ENCODE peak calls at places on chromosome 1, in eight cellular contexts. One of them, this sample, is unnamed.
A peak's percentile ranks its signal among the peaks of the same experiment; 100 is the strongest.

GRCh38 chr1:235607284-235607683 is 42.3 kb downstream of the GNG4 start:
- DNase-seq in EL: no peak
- DNase-seq in NCI-H1105: no peak
- DNase-seq in activated T-cell treated with anti-CD3 and anti-CD28 coated beads, Interleukin-2, amount 50 U/mL, for 4 hours: no peak
- DNase-seq in amniotic stem cell: no peak
- DNase-seq in uterus: no peak
- DNase-seq in heart right ventricle: no peak
- DNase-seq in cerebellar nuclear complex: no peak
- DNase-seq in this sample: no peak

GRCh38 chr1:19342077-19342775 is 30.1 kb downstream of the SLC66A1 start:
- DNase-seq in EL: no peak
- DNase-seq in heart right ventricle: peak; percentile 36
- DNase-seq in uterus: no peak
- DNase-seq in activated T-cell treated with anti-CD3 and anti-CD28 coated beads, Interleukin-2, amount 50 U/mL, for 4 hours: no peak
- DNase-seq in NCI-H1105: no peak
- DNase-seq in cerebellar nuclear complex: no peak
- DNase-seq in amniotic stem cell: no peak
- DNase-seq in this sample: no peak

GRCh38 chr1:221670081-221670480 is 71.8 kb downstream of the DUSP10 start:
- DNase-seq in EL: peak; percentile 25
- DNase-seq in heart right ventricle: no peak
- DNase-seq in amniotic stem cell: no peak
- DNase-seq in activated T-cell treated with anti-CD3 and anti-CD28 coated beads, Interleukin-2, amount 50 U/mL, for 4 hours: no peak
- DNase-seq in cerebellar nuclear complex: no peak
- DNase-seq in uterus: no peak
- DNase-seq in NCI-H1105: no peak
- DNase-seq in this sample: no peak

GRCh38 chr1:243312962-243313634 is 57.3 kb downstream of the SDCCAG8 start:
- DNase-seq in uterus: no peak
- DNase-seq in activated T-cell treated with anti-CD3 and anti-CD28 coated beads, Interleukin-2, amount 50 U/mL, for 4 hours: no peak
- DNase-seq in NCI-H1105: no peak
- DNase-seq in EL: no peak
- DNase-seq in cerebellar nuclear complex: no peak
- DNase-seq in heart right ventricle: no peak
- DNase-seq in amniotic stem cell: no peak
- DNase-seq in this sample: no peak

GRCh38 chr1:50108497-50109073 is at the start of gene ELAVL4:
- DNase-seq in activated T-cell treated with anti-CD3 and anti-CD28 coated beads, Interleukin-2, amount 50 U/mL, for 4 hours: no peak
- DNase-seq in EL: no peak
- DNase-seq in heart right ventricle: no peak
- DNase-seq in cerebellar nuclear complex: peak; percentile 33
- DNase-seq in amniotic stem cell: no peak
- DNase-seq in uterus: no peak
- DNase-seq in NCI-H1105: no peak
- DNase-seq in this sample: no peak

GRCh38 chr1:206555473-206555935 is 48.2 kb downstream of the RASSF5 start:
- DNase-seq in EL: no peak
- DNase-seq in NCI-H1105: no peak
- DNase-seq in heart right ventricle: peak; percentile 32
- DNase-seq in activated T-cell treated with anti-CD3 and anti-CD28 coated beads, Interleukin-2, amount 50 U/mL, for 4 hours: no peak
- DNase-seq in amniotic stem cell: no peak
- DNase-seq in cerebellar nuclear complex: no peak
- DNase-seq in uterus: peak; percentile 62
- DNase-seq in this sample: peak; percentile 67

GRCh38 chr1:117015701-117016100 is 14.1 kb downstream of the CD101 start:
- DNase-seq in NCI-H1105: no peak
- DNase-seq in amniotic stem cell: no peak
- DNase-seq in uterus: no peak
- DNase-seq in EL: no peak
- DNase-seq in cerebellar nuclear complex: no peak
- DNase-seq in heart right ventricle: no peak
- DNase-seq in activated T-cell treated with anti-CD3 and anti-CD28 coated beads, Interleukin-2, amount 50 U/mL, for 4 hours: no peak
- DNase-seq in this sample: no peak

GRCh38 chr1:40309374-40310128 is 7.5 kb downstream of the COL9A2 start:
- DNase-seq in heart right ventricle: no peak
- DNase-seq in activated T-cell treated with anti-CD3 and anti-CD28 coated beads, Interleukin-2, amount 50 U/mL, for 4 hours: no peak
- DNase-seq in amniotic stem cell: no peak
- DNase-seq in NCI-H1105: no peak
- DNase-seq in EL: no peak
- DNase-seq in cerebellar nuclear complex: no peak
- DNase-seq in uterus: no peak
- DNase-seq in this sample: no peak

GRCh38 chr1:214174508-214175199 is 106.3 kb upstream of the SMYD2 start:
- DNase-seq in uterus: no peak
- DNase-seq in heart right ventricle: no peak
- DNase-seq in amniotic stem cell: no peak
- DNase-seq in cerebellar nuclear complex: no peak
- DNase-seq in EL: no peak
- DNase-seq in activated T-cell treated with anti-CD3 and anti-CD28 coated beads, Interleukin-2, amount 50 U/mL, for 4 hours: no peak
- DNase-seq in NCI-H1105: no peak
- DNase-seq in this sample: no peak

GRCh38 chr1:156149374-156150106 is 3.8 kb upstream of the SEMA4A start:
- DNase-seq in activated T-cell treated with anti-CD3 and anti-CD28 coated beads, Interleukin-2, amount 50 U/mL, for 4 hours: no peak
- DNase-seq in EL: no peak
- DNase-seq in uterus: no peak
- DNase-seq in amniotic stem cell: no peak
- DNase-seq in cerebellar nuclear complex: no peak
- DNase-seq in NCI-H1105: no peak
- DNase-seq in heart right ventricle: no peak
- DNase-seq in this sample: no peak

GRCh38 chr1:200369131-200369530 is 40.7 kb downstream of the ZNF281 start:
- DNase-seq in cerebellar nuclear complex: no peak
- DNase-seq in EL: no peak
- DNase-seq in amniotic stem cell: no peak
- DNase-seq in uterus: no peak
- DNase-seq in activated T-cell treated with anti-CD3 and anti-CD28 coated beads, Interleukin-2, amount 50 U/mL, for 4 hours: no peak
- DNase-seq in NCI-H1105: no peak
- DNase-seq in heart right ventricle: no peak
- DNase-seq in this sample: no peak

GRCh38 chr1:27646676-27647075 is 11.7 kb upstream of the FGR start:
- DNase-seq in heart right ventricle: no peak
- DNase-seq in uterus: no peak
- DNase-seq in EL: no peak
- DNase-seq in amniotic stem cell: no peak
- DNase-seq in cerebellar nuclear complex: no peak
- DNase-seq in activated T-cell treated with anti-CD3 and anti-CD28 coated beads, Interleukin-2, amount 50 U/mL, for 4 hours: no peak
- DNase-seq in NCI-H1105: no peak
- DNase-seq in this sample: no peak

GRCh38 chr1:243979396-243979795 is 71.7 kb upstream of the ZBTB18 start:
- DNase-seq in amniotic stem cell: no peak
- DNase-seq in heart right ventricle: no peak
- DNase-seq in EL: no peak
- DNase-seq in uterus: no peak
- DNase-seq in NCI-H1105: no peak
- DNase-seq in activated T-cell treated with anti-CD3 and anti-CD28 coated beads, Interleukin-2, amount 50 U/mL, for 4 hours: no peak
- DNase-seq in cerebellar nuclear complex: no peak
- DNase-seq in this sample: no peak

GRCh38 chr1:239386453-239387303 is at the start of gene CHRM3:
- DNase-seq in EL: peak; percentile 77
- DNase-seq in amniotic stem cell: no peak
- DNase-seq in activated T-cell treated with anti-CD3 and anti-CD28 coated beads, Interleukin-2, amount 50 U/mL, for 4 hours: no peak
- DNase-seq in heart right ventricle: peak; percentile 11
- DNase-seq in NCI-H1105: peak; percentile 64
- DNase-seq in cerebellar nuclear complex: no peak
- DNase-seq in uterus: peak; percentile 56
- DNase-seq in this sample: peak; percentile 29

GRCh38 chr1:154557939-154558609 is 388 bp downstream of the UBE2Q1 start:
- DNase-seq in EL: peak; percentile 34
- DNase-seq in cerebellar nuclear complex: no peak
- DNase-seq in uterus: peak; percentile 47
- DNase-seq in NCI-H1105: no peak
- DNase-seq in activated T-cell treated with anti-CD3 and anti-CD28 coated beads, Interleukin-2, amount 50 U/mL, for 4 hours: peak; percentile 21
- DNase-seq in heart right ventricle: peak; percentile 50
- DNase-seq in amniotic stem cell: no peak
- DNase-seq in this sample: peak; percentile 61

GRCh38 chr1:207004931-207005830 is 27.4 kb downstream of the C1orf116 start:
- DNase-seq in cerebellar nuclear complex: no peak
- DNase-seq in activated T-cell treated with anti-CD3 and anti-CD28 coated beads, Interleukin-2, amount 50 U/mL, for 4 hours: peak; percentile 22
- DNase-seq in EL: peak; percentile 86
- DNase-seq in amniotic stem cell: peak; percentile 56
- DNase-seq in heart right ventricle: peak; percentile 45
- DNase-seq in NCI-H1105: peak; percentile 39
- DNase-seq in uterus: no peak
- DNase-seq in this sample: peak; percentile 73

GRCh38 chr1:41650176-41650519 is 165.7 kb upstream of the EDN2 start:
- DNase-seq in uterus: no peak
- DNase-seq in activated T-cell treated with anti-CD3 and anti-CD28 coated beads, Interleukin-2, amount 50 U/mL, for 4 hours: peak; percentile 36
- DNase-seq in heart right ventricle: peak; percentile 33
- DNase-seq in NCI-H1105: no peak
- DNase-seq in amniotic stem cell: no peak
- DNase-seq in EL: peak; percentile 39
- DNase-seq in cerebellar nuclear complex: no peak
- DNase-seq in this sample: no peak

GRCh38 chr1:145999321-146000024 is 3.1 kb upstream of the TXNIP start:
- DNase-seq in NCI-H1105: peak; percentile 69
- DNase-seq in cerebellar nuclear complex: no peak
- DNase-seq in uterus: peak; percentile 77
- DNase-seq in amniotic stem cell: no peak
- DNase-seq in heart right ventricle: no peak
- DNase-seq in activated T-cell treated with anti-CD3 and anti-CD28 coated beads, Interleukin-2, amount 50 U/mL, for 4 hours: no peak
- DNase-seq in EL: no peak
- DNase-seq in this sample: no peak

GRCh38 chr1:113530021-113530420 is 139.7 kb downstream of the MAGI3 start:
- DNase-seq in EL: no peak
- DNase-seq in cerebellar nuclear complex: no peak
- DNase-seq in heart right ventricle: no peak
- DNase-seq in activated T-cell treated with anti-CD3 and anti-CD28 coated beads, Interleukin-2, amount 50 U/mL, for 4 hours: no peak
- DNase-seq in amniotic stem cell: no peak
- DNase-seq in NCI-H1105: no peak
- DNase-seq in uterus: no peak
- DNase-seq in this sample: no peak

GRCh38 chr1:100510441-100510840 is 27.5 kb upstream of the GPR88 start:
- DNase-seq in amniotic stem cell: no peak
- DNase-seq in NCI-H1105: no peak
- DNase-seq in heart right ventricle: no peak
- DNase-seq in uterus: no peak
- DNase-seq in EL: no peak
- DNase-seq in cerebellar nuclear complex: no peak
- DNase-seq in activated T-cell treated with anti-CD3 and anti-CD28 coated beads, Interleukin-2, amount 50 U/mL, for 4 hours: no peak
- DNase-seq in this sample: no peak

GRCh38 chr1:2025491-2025981 is 6.4 kb downstream of the GABRD start:
- DNase-seq in EL: no peak
- DNase-seq in heart right ventricle: peak; percentile 55
- DNase-seq in amniotic stem cell: no peak
- DNase-seq in cerebellar nuclear complex: no peak
- DNase-seq in NCI-H1105: no peak
- DNase-seq in uterus: no peak
- DNase-seq in activated T-cell treated with anti-CD3 and anti-CD28 coated beads, Interleukin-2, amount 50 U/mL, for 4 hours: no peak
- DNase-seq in this sample: peak; percentile 68

GRCh38 chr1:226806988-226807387 is 63.4 kb upstream of the PSEN2 start:
- DNase-seq in cerebellar nuclear complex: no peak
- DNase-seq in activated T-cell treated with anti-CD3 and anti-CD28 coated beads, Interleukin-2, amount 50 U/mL, for 4 hours: no peak
- DNase-seq in uterus: no peak
- DNase-seq in amniotic stem cell: no peak
- DNase-seq in NCI-H1105: no peak
- DNase-seq in heart right ventricle: no peak
- DNase-seq in EL: no peak
- DNase-seq in this sample: no peak

GRCh38 chr1:35377553-35377952 is 109.0 kb downstream of the ZMYM4 start:
- DNase-seq in amniotic stem cell: no peak
- DNase-seq in EL: peak; percentile 39
- DNase-seq in uterus: no peak
- DNase-seq in heart right ventricle: no peak
- DNase-seq in cerebellar nuclear complex: no peak
- DNase-seq in NCI-H1105: no peak
- DNase-seq in activated T-cell treated with anti-CD3 and anti-CD28 coated beads, Interleukin-2, amount 50 U/mL, for 4 hours: no peak
- DNase-seq in this sample: no peak

GRCh38 chr1:98277111-98277510 is 356.3 kb upstream of the DPYD start:
- DNase-seq in cerebellar nuclear complex: no peak
- DNase-seq in uterus: no peak
- DNase-seq in NCI-H1105: no peak
- DNase-seq in amniotic stem cell: no peak
- DNase-seq in activated T-cell treated with anti-CD3 and anti-CD28 coated beads, Interleukin-2, amount 50 U/mL, for 4 hours: no peak
- DNase-seq in heart right ventricle: no peak
- DNase-seq in EL: peak; percentile 62
- DNase-seq in this sample: no peak

GRCh38 chr1:204478166-204478899 is 16.3 kb downstream of the PIK3C2B start:
- DNase-seq in EL: no peak
- DNase-seq in heart right ventricle: no peak
- DNase-seq in activated T-cell treated with anti-CD3 and anti-CD28 coated beads, Interleukin-2, amount 50 U/mL, for 4 hours: no peak
- DNase-seq in amniotic stem cell: no peak
- DNase-seq in cerebellar nuclear complex: no peak
- DNase-seq in NCI-H1105: no peak
- DNase-seq in uterus: no peak
- DNase-seq in this sample: no peak

GRCh38 chr1:211531194-211532085 is 39.5 kb upstream of the RD3 start:
- DNase-seq in uterus: no peak
- DNase-seq in NCI-H1105: no peak
- DNase-seq in EL: no peak
- DNase-seq in heart right ventricle: no peak
- DNase-seq in activated T-cell treated with anti-CD3 and anti-CD28 coated beads, Interleukin-2, amount 50 U/mL, for 4 hours: no peak
- DNase-seq in cerebellar nuclear complex: no peak
- DNase-seq in amniotic stem cell: no peak
- DNase-seq in this sample: no peak

GRCh38 chr1:209527993-209528392 is 55.5 kb upstream of the CAMK1G start:
- DNase-seq in activated T-cell treated with anti-CD3 and anti-CD28 coated beads, Interleukin-2, amount 50 U/mL, for 4 hours: no peak
- DNase-seq in heart right ventricle: no peak
- DNase-seq in cerebellar nuclear complex: no peak
- DNase-seq in NCI-H1105: no peak
- DNase-seq in uterus: no peak
- DNase-seq in EL: peak; percentile 20
- DNase-seq in amniotic stem cell: no peak
- DNase-seq in this sample: no peak

GRCh38 chr1:182317489-182318180 is 74.0 kb downstream of the GLUL start:
- DNase-seq in uterus: no peak
- DNase-seq in amniotic stem cell: no peak
- DNase-seq in activated T-cell treated with anti-CD3 and anti-CD28 coated beads, Interleukin-2, amount 50 U/mL, for 4 hours: no peak
- DNase-seq in EL: no peak
- DNase-seq in cerebellar nuclear complex: no peak
- DNase-seq in heart right ventricle: no peak
- DNase-seq in NCI-H1105: peak; percentile 55
- DNase-seq in this sample: no peak

GRCh38 chr1:190154744-190155143 is 322.9 kb downstream of the BRINP3 start:
- DNase-seq in amniotic stem cell: no peak
- DNase-seq in activated T-cell treated with anti-CD3 and anti-CD28 coated beads, Interleukin-2, amount 50 U/mL, for 4 hours: no peak
- DNase-seq in EL: no peak
- DNase-seq in cerebellar nuclear complex: no peak
- DNase-seq in heart right ventricle: no peak
- DNase-seq in uterus: no peak
- DNase-seq in NCI-H1105: no peak
- DNase-seq in this sample: no peak

GRCh38 chr1:54287821-54288220 is 87.9 kb downstream of the MRPL37 start:
- DNase-seq in activated T-cell treated with anti-CD3 and anti-CD28 coated beads, Interleukin-2, amount 50 U/mL, for 4 hours: no peak
- DNase-seq in cerebellar nuclear complex: no peak
- DNase-seq in uterus: no peak
- DNase-seq in EL: no peak
- DNase-seq in heart right ventricle: peak; percentile 49
- DNase-seq in amniotic stem cell: no peak
- DNase-seq in NCI-H1105: no peak
- DNase-seq in this sample: no peak

GRCh38 chr1:229832695-229833094 is 206.6 kb downstream of the URB2 start:
- DNase-seq in amniotic stem cell: no peak
- DNase-seq in cerebellar nuclear complex: no peak
- DNase-seq in heart right ventricle: no peak
- DNase-seq in NCI-H1105: no peak
- DNase-seq in uterus: no peak
- DNase-seq in activated T-cell treated with anti-CD3 and anti-CD28 coated beads, Interleukin-2, amount 50 U/mL, for 4 hours: no peak
- DNase-seq in EL: no peak
- DNase-seq in this sample: no peak

GRCh38 chr1:85027242-85027983 is 20.9 kb downstream of the MCOLN3 start:
- DNase-seq in activated T-cell treated with anti-CD3 and anti-CD28 coated beads, Interleukin-2, amount 50 U/mL, for 4 hours: no peak
- DNase-seq in amniotic stem cell: no peak
- DNase-seq in EL: no peak
- DNase-seq in NCI-H1105: no peak
- DNase-seq in heart right ventricle: no peak
- DNase-seq in cerebellar nuclear complex: no peak
- DNase-seq in uterus: no peak
- DNase-seq in this sample: no peak

GRCh38 chr1:160083968-160084770 is 2.8 kb downstream of the KCNJ9 start:
- DNase-seq in cerebellar nuclear complex: peak; percentile 13
- DNase-seq in amniotic stem cell: no peak
- DNase-seq in uterus: no peak
- DNase-seq in heart right ventricle: peak; percentile 48
- DNase-seq in EL: no peak
- DNase-seq in NCI-H1105: peak; percentile 77
- DNase-seq in activated T-cell treated with anti-CD3 and anti-CD28 coated beads, Interleukin-2, amount 50 U/mL, for 4 hours: peak; percentile 74
- DNase-seq in this sample: peak; percentile 72

GRCh38 chr1:61828814-61829213 is 86.5 kb downstream of the PATJ start:
- DNase-seq in amniotic stem cell: no peak
- DNase-seq in cerebellar nuclear complex: no peak
- DNase-seq in heart right ventricle: no peak
- DNase-seq in uterus: no peak
- DNase-seq in EL: no peak
- DNase-seq in activated T-cell treated with anti-CD3 and anti-CD28 coated beads, Interleukin-2, amount 50 U/mL, for 4 hours: no peak
- DNase-seq in NCI-H1105: no peak
- DNase-seq in this sample: no peak